ENCODE peak calls at places on chromosomes 5 and 9, in seven cellular contexts. S is PC-9, Z is AG10803, C is fibroblast of mammary gland, G is adrenal gland, P is tibial artery, B is BE2C. I is an unnamed sample.

GRCh38 chr5:97764700-97765099 is 581.7 kb upstream of the RIOK2 start:
- DNase-seq in B (no peak), C (peak), Z (peak), P (no peak), S (no peak), G (no peak), I (no peak)

GRCh38 chr5:2909035-2909434 is 157.6 kb upstream of the IRX2 start:
- DNase-seq in C (no peak), Z (no peak), S (no peak), P (peak), B (no peak), G (no peak), I (no peak)

GRCh38 chr9:36485647-36486453 is 85.8 kb upstream of the RNF38 start:
- DNase-seq in Z (peak), S (no peak), P (peak), G (peak), B (no peak), C (peak), I (no peak)

GRCh38 chr9:4585135-4585534 is 77.0 kb upstream of the PLPP6 start:
- DNase-seq in P (no peak), G (no peak), C (no peak), B (no peak), Z (no peak), S (no peak), I (no peak)

GRCh38 chr5:97840643-97841042 is 657.6 kb upstream of the RIOK2 start:
- DNase-seq in S (no peak), B (no peak), C (peak), P (no peak), Z (peak), G (no peak), I (no peak)

GRCh38 chr5:141934099-141934844 is 10.6 kb downstream of the DELE1 start:
- DNase-seq in S (no peak), Z (no peak), G (no peak), B (peak), P (peak), C (no peak), I (no peak)

GRCh38 chr5:158485604-158486081 is 614.1 kb downstream of the EBF1 start:
- DNase-seq in P (no peak), S (no peak), Z (peak), G (no peak), C (peak), B (peak), I (no peak)

GRCh38 chr5:30808996-30809395 is 384.5 kb upstream of the CDH6 start:
- DNase-seq in B (no peak), G (no peak), P (no peak), S (no peak), C (no peak), Z (no peak), I (no peak)

GRCh38 chr5:67897431-67897830 is 318.1 kb upstream of the PIK3R1 start:
- DNase-seq in Z (peak), P (no peak), S (no peak), B (no peak), G (no peak), C (peak), I (no peak)

GRCh38 chr9:109068764-109069163 is 51.0 kb downstream of the TMEM245 start:
- DNase-seq in B (no peak), S (no peak), G (no peak), C (no peak), Z (no peak), P (no peak), I (no peak)

GRCh38 chr5:115838885-115839518 is 2.4 kb downstream of the ATG12 start:
- DNase-seq in C (peak), B (no peak), S (peak), G (no peak), P (no peak), Z (peak), I (no peak)

GRCh38 chr9:131529597-131530545 is 1.2 kb downstream of the UCK1 start:
- DNase-seq in G (no peak), B (no peak), S (no peak), C (no peak), P (no peak), Z (no peak), I (no peak)

GRCh38 chr9:107486674-107487520 is 2.7 kb downstream of the KLF4 start:
- DNase-seq in Z (no peak), G (no peak), S (peak), P (peak), C (peak), B (no peak), I (no peak)

GRCh38 chr9:114061830-114062474 is 16.1 kb downstream of the AMBP start:
- DNase-seq in C (no peak), B (peak), S (no peak), Z (no peak), P (peak), G (no peak), I (no peak)

GRCh38 chr5:55694152-55694830 is 17.8 kb downstream of the SLC38A9 start:
- DNase-seq in G (no peak), P (no peak), B (no peak), C (peak), S (no peak), Z (peak), I (no peak)

GRCh38 chr5:94021246-94021645 is 279.8 kb upstream of the POU5F2 start:
- DNase-seq in Z (peak), P (no peak), C (peak), G (peak), S (peak), B (no peak), I (no peak)

GRCh38 chr5:80755634-80756033 is 100.9 kb upstream of the DHFR start:
- DNase-seq in Z (no peak), C (no peak), G (no peak), P (no peak), S (no peak), B (no peak), I (no peak)

GRCh38 chr5:41625571-41625970 is 115.2 kb upstream of the PLCXD3 start:
- DNase-seq in S (no peak), G (no peak), Z (no peak), C (no peak), P (no peak), B (no peak), I (no peak)

GRCh38 chr9:137455361-137455991 is 3.7 kb downstream of the NSMF start:
- DNase-seq in C (no peak), S (no peak), B (no peak), P (peak), Z (no peak), G (peak), I (peak)

GRCh38 chr5:39176740-39177628 is 42.4 kb downstream of the FYB1 start:
- DNase-seq in G (no peak), P (no peak), S (no peak), B (no peak), Z (no peak), C (no peak), I (no peak)

GRCh38 chr5:172150514-172151425 is 37.3 kb downstream of the STK10 start:
- DNase-seq in G (no peak), C (peak), P (peak), B (no peak), S (no peak), Z (peak), I (no peak)

GRCh38 chr9:124220551-124221451 is 36.9 kb upstream of the NEK6 start:
- DNase-seq in G (no peak), P (peak), S (peak), B (no peak), C (peak), Z (peak), I (no peak)

GRCh38 chr5:109830955-109831502 is 141.3 kb downstream of the MAN2A1 start:
- DNase-seq in Z (no peak), S (no peak), P (no peak), B (no peak), G (no peak), C (peak), I (no peak)

GRCh38 chr9:122265265-122265900 is 701 bp downstream of the MRRF start:
- DNase-seq in S (no peak), P (no peak), G (no peak), C (peak), B (peak), Z (peak), I (no peak)

GRCh38 chr9:126205260-126205659 is 121.4 kb upstream of the MVB12B start:
- DNase-seq in P (no peak), B (no peak), C (no peak), G (no peak), Z (no peak), S (no peak), I (no peak)

GRCh38 chr9:126206099-126206498 is 120.5 kb upstream of the MVB12B start:
- DNase-seq in Z (no peak), S (no peak), B (no peak), P (no peak), G (no peak), C (no peak), I (no peak)

GRCh38 chr9:126204708-126205225 is 121.9 kb upstream of the MVB12B start:
- DNase-seq in Z (no peak), C (no peak), P (no peak), B (no peak), G (no peak), S (no peak), I (no peak)

GRCh38 chr9:126204197-126204596 is 122.4 kb upstream of the MVB12B start:
- DNase-seq in G (no peak), Z (no peak), P (no peak), C (no peak), B (no peak), S (no peak), I (no peak)

GRCh38 chr9:126203313-126203712 is 123.3 kb upstream of the MVB12B start:
- DNase-seq in G (no peak), S (no peak), Z (no peak), P (no peak), B (no peak), C (no peak), I (no peak)
- TF ChIP-seq CTCF in G (no peak), S (peak), Z (no peak), P (no peak), B (peak), C (peak), I (no peak)

GRCh38 chr5:177370488-177371119 is 12.9 kb downstream of the RGS14 start:
- DNase-seq in B (peak), C (peak), Z (peak), G (peak), S (peak), P (peak), I (peak)
- TF ChIP-seq CTCF in B (peak), C (peak), Z (peak), G (peak), S (peak), P (peak), I (no peak)

DNA sequence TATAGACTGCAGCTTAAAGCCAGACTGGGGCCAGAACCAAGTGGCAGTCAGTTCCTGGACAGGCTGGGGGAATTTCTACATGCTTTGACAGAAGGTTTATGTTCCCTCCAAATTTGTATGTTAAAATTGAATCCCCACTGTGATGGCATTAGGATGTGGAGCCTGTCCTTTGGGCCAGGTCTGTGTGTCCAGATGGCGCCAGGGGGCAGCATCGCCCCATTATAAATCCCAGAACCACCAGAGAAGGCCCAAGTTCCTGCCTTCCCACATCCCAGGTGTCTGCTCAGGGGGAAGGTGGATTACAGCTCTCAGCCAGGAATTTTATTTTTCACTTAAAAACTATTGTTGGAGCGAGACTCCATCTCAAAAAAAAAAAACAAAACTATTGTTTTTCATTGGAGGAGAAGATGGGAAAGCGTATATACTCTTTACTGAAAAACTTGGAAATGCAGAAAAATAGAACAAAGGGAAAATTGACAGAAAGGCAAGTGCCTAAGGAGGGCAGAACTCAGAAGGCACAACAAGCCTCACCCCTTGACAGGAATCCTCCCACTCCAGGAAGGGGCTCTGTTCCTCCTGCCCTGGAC is 5.0 kb downstream of the IL3 start:
- DNase-seq in B (peak), P (no peak), Z (peak), C (peak), S (peak), G (peak), I (no peak)
- TF ChIP-seq CTCF in B (peak), P (peak), Z (peak), C (peak), S (peak), G (peak), I (no peak)

DNA sequence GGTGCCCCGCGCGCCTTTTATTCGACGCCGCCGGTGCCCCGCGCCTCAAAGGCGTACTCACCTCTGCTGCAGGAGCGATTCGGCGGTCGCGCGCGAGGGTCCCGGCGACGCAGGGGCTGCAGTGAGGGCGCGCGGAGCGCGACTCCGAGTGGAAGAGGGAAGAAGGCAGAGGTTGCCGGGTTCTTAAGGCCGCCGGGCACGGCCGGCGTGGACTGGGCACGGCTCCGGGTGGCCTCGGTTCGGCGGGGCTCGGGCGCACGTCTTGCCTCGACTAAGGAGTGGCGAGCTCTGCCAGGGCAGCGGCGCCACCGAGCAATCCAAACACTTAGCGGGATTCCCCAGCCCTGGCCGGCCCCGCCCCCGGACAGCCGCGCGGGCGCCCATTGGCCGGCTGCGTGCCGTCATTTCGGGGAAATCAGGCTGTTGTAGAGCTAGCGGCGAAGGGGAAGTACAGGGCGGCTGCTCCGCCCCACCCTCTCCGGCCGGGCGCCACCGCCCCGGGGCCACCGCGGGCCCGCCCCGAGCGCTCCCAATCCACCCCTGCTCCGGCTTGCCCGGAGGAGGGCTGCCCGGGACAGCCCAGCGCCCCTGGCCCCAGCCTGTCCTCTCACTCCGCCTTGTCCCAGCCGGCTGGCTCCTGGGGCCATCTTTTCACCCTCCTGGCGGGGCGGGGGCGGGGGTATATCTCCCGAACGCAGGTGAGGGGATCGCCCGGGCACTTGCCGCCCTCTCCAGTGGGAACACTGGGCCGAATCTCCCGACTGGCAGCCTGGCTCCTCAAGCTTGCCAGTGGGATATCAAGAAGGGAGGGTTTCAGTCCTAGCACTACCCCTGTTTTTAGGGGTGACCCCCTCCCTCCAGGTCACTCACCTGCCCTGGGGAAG is at the start of gene IRF1:
- DNase-seq in Z (peak), B (peak), S (peak), P (peak), G (peak), C (peak), I (peak)
- TF ChIP-seq CTCF in Z (no peak), B (no peak), S (no peak), P (no peak), G (no peak), C (no peak), I (no peak)

GRCh38 chr5:5881294-5881693 is 458.8 kb downstream of the ICE1 start:
- DNase-seq in C (no peak), B (peak), P (no peak), Z (no peak), S (no peak), G (no peak), I (no peak)
- TF ChIP-seq CTCF in C (no peak), B (peak), P (no peak), Z (no peak), S (no peak), G (no peak), I (no peak)

DNA sequence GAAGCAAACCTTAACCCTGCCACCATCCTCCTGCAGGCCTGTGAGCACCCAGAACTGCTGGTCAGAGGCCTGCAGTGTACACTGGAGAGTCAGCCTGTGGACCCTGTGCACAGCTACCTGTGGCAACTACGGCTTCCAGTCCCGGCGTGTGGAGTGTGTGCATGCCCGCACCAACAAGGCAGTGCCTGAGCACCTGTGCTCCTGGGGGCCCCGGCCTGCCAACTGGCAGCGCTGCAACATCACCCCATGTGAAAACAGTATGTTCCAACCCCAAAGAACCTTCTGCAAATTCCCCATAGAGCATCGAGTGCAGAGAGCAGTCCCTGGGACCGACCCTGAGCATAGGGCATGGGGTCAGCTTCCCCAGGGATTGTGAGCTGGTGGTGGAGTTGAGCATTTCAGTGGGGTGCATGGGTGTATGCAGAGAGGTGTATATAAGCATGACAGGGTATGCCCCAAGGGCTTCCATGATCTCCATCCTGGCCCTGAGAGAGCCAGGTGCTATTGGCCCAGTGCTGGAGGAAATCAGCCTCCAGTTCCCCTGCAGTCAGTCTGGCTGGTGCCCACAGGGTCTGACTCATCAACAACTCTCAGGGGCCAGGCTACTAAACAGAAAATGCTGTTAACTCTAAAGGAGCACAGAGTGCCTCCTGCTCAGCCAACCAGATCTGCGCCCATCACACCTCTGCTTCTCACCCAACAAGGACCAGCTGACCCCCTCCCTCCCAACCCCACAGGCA is 126.2 kb downstream of the SAXO1 start:
- DNase-seq in Z (peak), B (peak), P (no peak), S (no peak), G (no peak), C (peak), I (no peak)
- TF ChIP-seq CTCF in Z (no peak), B (no peak), P (no peak), S (no peak), G (no peak), C (no peak), I (no peak)

GRCh38 chr5:118611332-118611945 is 376.9 kb downstream of the DTWD2 start:
- DNase-seq in Z (peak), G (no peak), S (no peak), P (no peak), C (peak), B (peak), I (no peak)
- TF ChIP-seq CTCF in Z (peak), G (peak), S (peak), P (peak), C (peak), B (peak), I (no peak)

DNA sequence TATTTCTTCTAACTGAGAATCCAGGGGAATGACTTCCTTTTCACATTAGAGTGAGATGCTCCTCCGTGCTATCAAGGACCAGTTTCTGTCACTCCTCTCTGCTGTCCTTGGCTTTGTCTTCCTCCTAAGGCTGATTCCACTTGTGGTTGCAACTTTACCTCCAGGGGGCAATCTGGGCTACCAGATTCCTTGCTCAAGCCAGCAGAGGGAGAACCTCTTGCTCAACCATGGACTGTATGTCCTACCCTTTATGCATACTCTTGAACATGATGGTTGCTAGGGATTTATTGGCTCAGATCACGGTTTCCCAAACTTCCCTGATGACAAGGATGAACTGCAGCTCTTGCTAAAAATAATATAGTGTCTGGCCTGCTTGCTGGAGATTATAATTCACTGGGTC is 24.0 kb downstream of the NNT start:
- DNase-seq in C (peak), P (no peak), B (peak), G (no peak), S (peak), Z (peak), I (no peak)
- TF ChIP-seq CTCF in C (peak), P (peak), B (peak), G (peak), S (peak), Z (peak), I (no peak)

DNA sequence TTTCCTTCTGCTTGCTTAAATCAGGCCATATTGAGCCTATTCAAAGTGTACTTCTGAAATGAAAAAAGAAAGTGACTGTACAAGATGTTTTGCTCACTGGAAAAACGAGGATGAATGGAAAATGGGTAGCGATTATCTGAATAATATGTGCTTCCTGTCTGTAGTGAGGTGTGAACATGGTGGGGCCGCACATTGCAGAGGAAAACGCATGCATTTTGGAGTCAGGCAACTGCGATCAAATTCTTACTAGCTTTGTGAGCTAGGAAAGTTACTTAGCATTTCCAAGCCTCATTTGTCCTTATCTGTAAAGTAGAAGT is 73.0 kb upstream of the PRSS3 start:
- DNase-seq in C (no peak), P (no peak), G (no peak), Z (no peak), B (no peak), S (no peak), I (no peak)
- TF ChIP-seq CTCF in C (no peak), P (no peak), G (peak), Z (no peak), B (no peak), S (no peak), I (no peak)

I was measured in activated B cell treated with CpG ODN at 0.5 μM for 24 hours.